ENCODE peak calls at places on chromosomes 7 and 10, in seven cellular contexts. One of them, this sample, is unnamed.

GRCh38 chr7:141588912-141589311 is 37.7 kb downstream of the AGK start:
- DNase-seq in hepatic stellate cell: no peak
- DNase-seq in pancreas: no peak
- DNase-seq in erythroblast: no peak
- DNase-seq in fibroblast of pulmonary artery: no peak
- DNase-seq in lung microvascular endothelial cell: no peak
- DNase-seq in brain microvascular endothelial cell: no peak
- DNase-seq in this sample: no peak

GRCh38 chr7:129908181-129908580 is 44.6 kb downstream of the UBE2H start:
- DNase-seq in hepatic stellate cell: no peak
- DNase-seq in pancreas: no peak
- DNase-seq in erythroblast: no peak
- DNase-seq in fibroblast of pulmonary artery: no peak
- DNase-seq in lung microvascular endothelial cell: no peak
- DNase-seq in brain microvascular endothelial cell: no peak
- DNase-seq in this sample: no peak

GRCh38 chr7:22488643-22489462 is 11.1 kb downstream of the STEAP1B start:
- DNase-seq in hepatic stellate cell: peak; percentile 66
- DNase-seq in pancreas: peak; percentile 59
- DNase-seq in erythroblast: peak; percentile 78
- DNase-seq in fibroblast of pulmonary artery: peak; percentile 81
- DNase-seq in lung microvascular endothelial cell: peak; percentile 84
- DNase-seq in brain microvascular endothelial cell: peak; percentile 77
- DNase-seq in this sample: peak; percentile 83

GRCh38 chr7:46725838-46726237 is 804.8 kb upstream of the IGFBP3 start:
- DNase-seq in hepatic stellate cell: no peak
- DNase-seq in pancreas: no peak
- DNase-seq in erythroblast: no peak
- DNase-seq in fibroblast of pulmonary artery: peak; percentile 65
- DNase-seq in lung microvascular endothelial cell: peak; percentile 3
- DNase-seq in brain microvascular endothelial cell: no peak
- DNase-seq in this sample: no peak

GRCh38 chr7:93228302-93228701 is 2.0 kb upstream of the HEPACAM2 start:
- DNase-seq in hepatic stellate cell: peak; percentile 6
- DNase-seq in pancreas: no peak
- DNase-seq in erythroblast: peak; percentile 80
- DNase-seq in fibroblast of pulmonary artery: peak; percentile 81
- DNase-seq in lung microvascular endothelial cell: peak; percentile 68
- DNase-seq in brain microvascular endothelial cell: peak; percentile 31
- DNase-seq in this sample: no peak

GRCh38 chr10:64535131-64535867 is 1014.1 kb downstream of the REEP3 start:
- DNase-seq in hepatic stellate cell: no peak
- DNase-seq in pancreas: no peak
- DNase-seq in erythroblast: no peak
- DNase-seq in fibroblast of pulmonary artery: no peak
- DNase-seq in lung microvascular endothelial cell: no peak
- DNase-seq in brain microvascular endothelial cell: no peak
- DNase-seq in this sample: no peak

GRCh38 chr7:50793115-50793946 is 10.6 kb upstream of the GRB10 start:
- DNase-seq in hepatic stellate cell: peak; percentile 86
- DNase-seq in pancreas: peak; percentile 84
- DNase-seq in erythroblast: peak; percentile 85
- DNase-seq in fibroblast of pulmonary artery: peak; percentile 64
- DNase-seq in lung microvascular endothelial cell: peak; percentile 73
- DNase-seq in brain microvascular endothelial cell: peak; percentile 45
- DNase-seq in this sample: peak; percentile 34

GRCh38 chr7:149621776-149622175 is 124.2 kb upstream of the ZNF746 start:
- DNase-seq in hepatic stellate cell: no peak
- DNase-seq in pancreas: no peak
- DNase-seq in erythroblast: peak; percentile 81
- DNase-seq in fibroblast of pulmonary artery: no peak
- DNase-seq in lung microvascular endothelial cell: no peak
- DNase-seq in brain microvascular endothelial cell: no peak
- DNase-seq in this sample: no peak

GRCh38 chr7:13990984-13991790 is 1.7 kb upstream of the ETV1 start:
- DNase-seq in hepatic stellate cell: peak; percentile 90
- DNase-seq in pancreas: peak; percentile 89
- DNase-seq in erythroblast: peak; percentile 88
- DNase-seq in fibroblast of pulmonary artery: peak; percentile 99
- DNase-seq in lung microvascular endothelial cell: peak; percentile 97
- DNase-seq in brain microvascular endothelial cell: peak; percentile 98
- DNase-seq in this sample: peak; percentile 97

GRCh38 chr7:153537271-153537670 is 514.9 kb upstream of the DPP6 start:
- DNase-seq in hepatic stellate cell: no peak
- DNase-seq in pancreas: no peak
- DNase-seq in erythroblast: no peak
- DNase-seq in fibroblast of pulmonary artery: no peak
- DNase-seq in lung microvascular endothelial cell: no peak
- DNase-seq in brain microvascular endothelial cell: no peak
- DNase-seq in this sample: no peak

GRCh38 chr10:122639801-122640200 is 59.8 kb downstream of the C10orf120 start:
- DNase-seq in hepatic stellate cell: no peak
- DNase-seq in pancreas: no peak
- DNase-seq in erythroblast: no peak
- DNase-seq in fibroblast of pulmonary artery: no peak
- DNase-seq in lung microvascular endothelial cell: no peak
- DNase-seq in brain microvascular endothelial cell: no peak
- DNase-seq in this sample: no peak

GRCh38 chr10:96387601-96388000 is 28.8 kb upstream of the OPALIN start:
- DNase-seq in hepatic stellate cell: no peak
- DNase-seq in pancreas: no peak
- DNase-seq in erythroblast: no peak
- DNase-seq in fibroblast of pulmonary artery: no peak
- DNase-seq in lung microvascular endothelial cell: no peak
- DNase-seq in brain microvascular endothelial cell: no peak
- DNase-seq in this sample: no peak

GRCh38 chr7:16708980-16709379 is 44.6 kb upstream of the TSPAN13 start:
- DNase-seq in hepatic stellate cell: peak; percentile 59
- DNase-seq in pancreas: no peak
- DNase-seq in erythroblast: peak; percentile 54
- DNase-seq in fibroblast of pulmonary artery: peak; percentile 86
- DNase-seq in lung microvascular endothelial cell: peak; percentile 91
- DNase-seq in brain microvascular endothelial cell: peak; percentile 99
- DNase-seq in this sample: no peak

GRCh38 chr10:11610855-11611247 is 599 bp downstream of the USP6NL start:
- DNase-seq in hepatic stellate cell: peak; percentile 37
- DNase-seq in pancreas: peak; percentile 54
- DNase-seq in erythroblast: peak; percentile 77
- DNase-seq in fibroblast of pulmonary artery: peak; percentile 52
- DNase-seq in lung microvascular endothelial cell: peak; percentile 44
- DNase-seq in brain microvascular endothelial cell: peak; percentile 23
- DNase-seq in this sample: peak; percentile 61

GRCh38 chr7:22696672-22697071 is 30.3 kb upstream of the IL6 start:
- DNase-seq in hepatic stellate cell: no peak
- DNase-seq in pancreas: no peak
- DNase-seq in erythroblast: no peak
- DNase-seq in fibroblast of pulmonary artery: no peak
- DNase-seq in lung microvascular endothelial cell: no peak
- DNase-seq in brain microvascular endothelial cell: peak; percentile 25
- DNase-seq in this sample: no peak

GRCh38 chr10:62437696-62438095 is 63.5 kb downstream of the ZNF365 start:
- DNase-seq in hepatic stellate cell: peak; percentile 18
- DNase-seq in pancreas: no peak
- DNase-seq in erythroblast: peak; percentile 67
- DNase-seq in fibroblast of pulmonary artery: peak; percentile 85
- DNase-seq in lung microvascular endothelial cell: peak; percentile 76
- DNase-seq in brain microvascular endothelial cell: peak; percentile 71
- DNase-seq in this sample: no peak

GRCh38 chr10:62814901-62815372 is 1.2 kb downstream of the EGR2 start:
- DNase-seq in hepatic stellate cell: no peak
- DNase-seq in pancreas: peak; percentile 21
- DNase-seq in erythroblast: peak; percentile 25
- DNase-seq in fibroblast of pulmonary artery: no peak
- DNase-seq in lung microvascular endothelial cell: no peak
- DNase-seq in brain microvascular endothelial cell: no peak
- DNase-seq in this sample: no peak

GRCh38 chr7:30445770-30446169 is 32.8 kb downstream of the NOD1 start:
- DNase-seq in hepatic stellate cell: no peak
- DNase-seq in pancreas: peak; percentile 25
- DNase-seq in erythroblast: peak; percentile 59
- DNase-seq in fibroblast of pulmonary artery: peak; percentile 72
- DNase-seq in lung microvascular endothelial cell: no peak
- DNase-seq in brain microvascular endothelial cell: no peak
- DNase-seq in this sample: peak; percentile 56

GRCh38 chr7:3995187-3995586 is 686.9 kb upstream of the FOXK1 start:
- DNase-seq in hepatic stellate cell: no peak
- DNase-seq in pancreas: no peak
- DNase-seq in erythroblast: no peak
- DNase-seq in fibroblast of pulmonary artery: no peak
- DNase-seq in lung microvascular endothelial cell: no peak
- DNase-seq in brain microvascular endothelial cell: no peak
- DNase-seq in this sample: no peak

GRCh38 chr7:77284005-77284404 is 84.4 kb upstream of the FGL2 start:
- DNase-seq in hepatic stellate cell: no peak
- DNase-seq in pancreas: no peak
- DNase-seq in erythroblast: no peak
- DNase-seq in fibroblast of pulmonary artery: no peak
- DNase-seq in lung microvascular endothelial cell: no peak
- DNase-seq in brain microvascular endothelial cell: no peak
- DNase-seq in this sample: no peak

GRCh38 chr7:27914409-27914808 is 174.4 kb downstream of the TAX1BP1 start:
- DNase-seq in hepatic stellate cell: no peak
- DNase-seq in pancreas: no peak
- DNase-seq in erythroblast: no peak
- DNase-seq in fibroblast of pulmonary artery: no peak
- DNase-seq in lung microvascular endothelial cell: no peak
- DNase-seq in brain microvascular endothelial cell: no peak
- DNase-seq in this sample: no peak

GRCh38 chr10:122162566-122163181 is 108.4 kb upstream of the BTBD16 start:
- DNase-seq in hepatic stellate cell: no peak
- DNase-seq in pancreas: no peak
- DNase-seq in erythroblast: no peak
- DNase-seq in fibroblast of pulmonary artery: no peak
- DNase-seq in lung microvascular endothelial cell: no peak
- DNase-seq in brain microvascular endothelial cell: no peak
- DNase-seq in this sample: no peak

GRCh38 chr7:45359250-45359649 is 201.7 kb downstream of the RAMP3 start:
- DNase-seq in hepatic stellate cell: no peak
- DNase-seq in pancreas: no peak
- DNase-seq in erythroblast: no peak
- DNase-seq in fibroblast of pulmonary artery: no peak
- DNase-seq in lung microvascular endothelial cell: no peak
- DNase-seq in brain microvascular endothelial cell: no peak
- DNase-seq in this sample: no peak

GRCh38 chr10:69645296-69645665 is 15.2 kb downstream of the FAM241B start:
- DNase-seq in hepatic stellate cell: no peak
- DNase-seq in pancreas: no peak
- DNase-seq in erythroblast: no peak
- DNase-seq in fibroblast of pulmonary artery: no peak
- DNase-seq in lung microvascular endothelial cell: no peak
- DNase-seq in brain microvascular endothelial cell: no peak
- DNase-seq in this sample: no peak

GRCh38 chr7:116859323-116859722 is 3.1 kb upstream of the CAPZA2 start:
- DNase-seq in hepatic stellate cell: peak; percentile 47
- DNase-seq in pancreas: no peak
- DNase-seq in erythroblast: no peak
- DNase-seq in fibroblast of pulmonary artery: peak; percentile 88
- DNase-seq in lung microvascular endothelial cell: peak; percentile 69
- DNase-seq in brain microvascular endothelial cell: no peak
- DNase-seq in this sample: no peak

GRCh38 chr7:47335071-47335470 is 246.8 kb downstream of the TNS3 start:
- DNase-seq in hepatic stellate cell: no peak
- DNase-seq in pancreas: no peak
- DNase-seq in erythroblast: no peak
- DNase-seq in fibroblast of pulmonary artery: no peak
- DNase-seq in lung microvascular endothelial cell: no peak
- DNase-seq in brain microvascular endothelial cell: no peak
- DNase-seq in this sample: no peak

GRCh38 chr10:17453377-17454091 is 861 bp downstream of the ST8SIA6 start:
- DNase-seq in hepatic stellate cell: peak; percentile 48
- DNase-seq in pancreas: peak; percentile 44
- DNase-seq in erythroblast: peak; percentile 88
- DNase-seq in fibroblast of pulmonary artery: peak; percentile 20
- DNase-seq in lung microvascular endothelial cell: peak; percentile 48
- DNase-seq in brain microvascular endothelial cell: no peak
- DNase-seq in this sample: peak; percentile 54

GRCh38 chr7:31029674-31030073 is 22.4 kb upstream of the ADCYAP1R1 start:
- DNase-seq in hepatic stellate cell: no peak
- DNase-seq in pancreas: no peak
- DNase-seq in erythroblast: no peak
- DNase-seq in fibroblast of pulmonary artery: no peak
- DNase-seq in lung microvascular endothelial cell: no peak
- DNase-seq in brain microvascular endothelial cell: no peak
- DNase-seq in this sample: no peak

GRCh38 chr7:92448185-92448747 is 984 bp downstream of the GATAD1 start:
- DNase-seq in hepatic stellate cell: peak; percentile 22
- DNase-seq in pancreas: peak; percentile 46
- DNase-seq in erythroblast: peak; percentile 86
- DNase-seq in fibroblast of pulmonary artery: peak; percentile 67
- DNase-seq in lung microvascular endothelial cell: peak; percentile 69
- DNase-seq in brain microvascular endothelial cell: peak; percentile 49
- DNase-seq in this sample: peak; percentile 81

GRCh38 chr7:42090056-42090455 is 147.0 kb downstream of the GLI3 start:
- DNase-seq in hepatic stellate cell: no peak
- DNase-seq in pancreas: no peak
- DNase-seq in erythroblast: no peak
- DNase-seq in fibroblast of pulmonary artery: no peak
- DNase-seq in lung microvascular endothelial cell: no peak
- DNase-seq in brain microvascular endothelial cell: no peak
- DNase-seq in this sample: no peak

GRCh38 chr7:121529003-121529402 is 132.9 kb upstream of the FAM3C start:
- DNase-seq in hepatic stellate cell: no peak
- DNase-seq in pancreas: no peak
- DNase-seq in erythroblast: no peak
- DNase-seq in fibroblast of pulmonary artery: peak; percentile 62
- DNase-seq in lung microvascular endothelial cell: no peak
- DNase-seq in brain microvascular endothelial cell: no peak
- DNase-seq in this sample: no peak

GRCh38 chr7:121001234-121001633 is 12.7 kb downstream of the CPED1 start:
- DNase-seq in hepatic stellate cell: no peak
- DNase-seq in pancreas: no peak
- DNase-seq in erythroblast: no peak
- DNase-seq in fibroblast of pulmonary artery: no peak
- DNase-seq in lung microvascular endothelial cell: no peak
- DNase-seq in brain microvascular endothelial cell: no peak
- DNase-seq in this sample: no peak